ENCODE peak calls at places on chromosomes 1 and 21, in six cellular contexts. M, H, O, G, V and P are unnamed samples.

GRCh38 chr1:9539165-9539828 is at the start of gene SLC25A33:
- DNase-seq in V (peak; percentile 99), G (peak; percentile 97), H (peak; percentile 96), M (peak; percentile 97), O (peak; percentile 97), P (peak; percentile 99)

GRCh38 chr1:196143602-196144342 is 464.5 kb downstream of the KCNT2 start:
- DNase-seq in V (no peak), H (peak; percentile 40), M (no peak), O (no peak), G (no peak), P (no peak)

GRCh38 chr1:116958110-116958509 is 43.5 kb upstream of the CD101 start:
- DNase-seq in V (no peak), H (no peak), G (no peak), O (no peak), M (no peak), P (no peak)

GRCh38 chr21:44914176-44914874 is 6.4 kb downstream of the ITGB2 start:
- DNase-seq in V (no peak), H (no peak), G (no peak), O (no peak), M (no peak), P (no peak)

GRCh38 chr21:32096411-32096810 is 182.4 kb downstream of the MIS18A start:
- DNase-seq in G (no peak), O (no peak), M (peak; percentile 26), H (peak; percentile 68), V (peak; percentile 70), P (peak; percentile 32)

GRCh38 chr1:181131255-181131901 is 42.9 kb downstream of the IER5 start:
- DNase-seq in M (no peak), H (no peak), O (no peak), G (no peak), V (no peak), P (no peak)

GRCh38 chr1:4267381-4268261 is 367.5 kb upstream of the C1orf174 start:
- DNase-seq in H (no peak), O (no peak), M (no peak), V (no peak), G (no peak), P (no peak)

GRCh38 chr1:245124644-245125043 is 30.1 kb upstream of the KIF26B start:
- DNase-seq in V (no peak), M (no peak), H (no peak), G (no peak), O (no peak), P (no peak)

GRCh38 chr21:45850181-45850580 is 131.4 kb upstream of the COL6A1 start:
- DNase-seq in V (no peak), M (no peak), G (no peak), H (peak; percentile 7), O (no peak), P (no peak)

GRCh38 chr21:20207335-20207734 is 790.9 kb upstream of the NCAM2 start:
- DNase-seq in O (no peak), G (no peak), V (no peak), H (no peak), M (no peak), P (no peak)

GRCh38 chr1:22256213-22256512 is 113.3 kb upstream of the WNT4 start:
- DNase-seq in M (no peak), O (no peak), H (no peak), V (no peak), G (no peak), P (no peak)

GRCh38 chr1:198121058-198121829 is 35.6 kb upstream of the NEK7 start:
- DNase-seq in H (no peak), O (peak; percentile 92), M (no peak), G (peak; percentile 87), V (no peak), P (peak; percentile 52)

GRCh38 chr1:201213926-201214325 is 23.3 kb downstream of the IGFN1 start:
- DNase-seq in O (no peak), V (no peak), G (no peak), M (no peak), H (no peak), P (no peak)

GRCh38 chr1:176517484-176517883 is 54.5 kb downstream of the PAPPA2 start:
- DNase-seq in G (peak; percentile 63), O (no peak), M (no peak), H (no peak), V (no peak), P (peak; percentile 89)

GRCh38 chr21:31974454-31974985 is 101.7 kb downstream of the HUNK start:
- DNase-seq in O (no peak), H (peak; percentile 34), M (no peak), G (no peak), V (no peak), P (no peak)

GRCh38 chr21:36915014-36915700 is 51.3 kb downstream of the HLCS start:
- DNase-seq in G (no peak), H (no peak), M (no peak), V (no peak), O (no peak), P (no peak)

GRCh38 chr1:53068314-53069084 is 6.5 kb downstream of the PODN start:
- DNase-seq in O (no peak), H (no peak), M (no peak), G (no peak), V (no peak), P (peak; percentile 71)

DNA sequence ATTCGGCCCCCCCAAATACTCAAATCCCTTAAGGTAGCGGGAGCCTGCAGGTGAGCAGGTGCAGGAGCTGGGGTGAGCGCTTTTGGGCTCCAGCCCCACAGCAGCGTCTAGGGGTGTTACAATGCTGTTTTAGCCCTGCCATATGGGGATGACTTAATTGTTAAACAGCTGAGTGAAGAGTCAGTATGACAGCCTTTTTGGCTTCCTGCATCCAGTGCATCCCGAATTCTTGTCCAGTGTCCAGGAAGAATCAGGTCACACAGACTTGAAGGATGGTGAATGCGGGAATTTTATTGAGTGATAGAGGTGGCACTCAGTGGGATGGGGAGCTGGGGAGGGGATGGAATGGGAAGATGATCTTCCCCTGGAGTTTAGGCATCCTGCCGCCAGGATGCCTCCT is 30.4 kb upstream of the HHAT start:
- DNase-seq in H (no peak), O (no peak), V (no peak), G (no peak), M (no peak), P (no peak)
- H4K91ac ChIP-seq in H (no peak overlapping the region), O (no peak overlapping the region), V (no peak overlapping the region), G (no peak overlapping the region), M (no peak overlapping the region), P (peak overlapping the region; percentile 92)

GRCh38 chr1:240722788-240723187 is 110.8 kb upstream of the GREM2 start:
- DNase-seq in O (no peak), M (no peak), V (no peak), H (no peak), G (no peak), P (no peak)

GRCh38 chr1:240720891-240721450 is 109.0 kb upstream of the GREM2 start:
- DNase-seq in V (no peak), H (no peak), M (no peak), O (no peak), G (no peak), P (no peak)

GRCh38 chr1:240714893-240715292 is 102.9 kb upstream of the GREM2 start:
- DNase-seq in O (no peak), V (no peak), G (no peak), H (no peak), M (no peak), P (no peak)

GRCh38 chr1:240719953-240720700 is 108.2 kb upstream of the GREM2 start:
- DNase-seq in G (no peak), H (no peak), V (no peak), O (peak; percentile 24), M (no peak), P (no peak)
- H2BK5ac ChIP-seq in G (no peak overlapping the region), H (no peak overlapping the region), V (no peak overlapping the region), O (no peak overlapping the region), M (no peak overlapping the region), P (no peak overlapping the region)

DNA sequence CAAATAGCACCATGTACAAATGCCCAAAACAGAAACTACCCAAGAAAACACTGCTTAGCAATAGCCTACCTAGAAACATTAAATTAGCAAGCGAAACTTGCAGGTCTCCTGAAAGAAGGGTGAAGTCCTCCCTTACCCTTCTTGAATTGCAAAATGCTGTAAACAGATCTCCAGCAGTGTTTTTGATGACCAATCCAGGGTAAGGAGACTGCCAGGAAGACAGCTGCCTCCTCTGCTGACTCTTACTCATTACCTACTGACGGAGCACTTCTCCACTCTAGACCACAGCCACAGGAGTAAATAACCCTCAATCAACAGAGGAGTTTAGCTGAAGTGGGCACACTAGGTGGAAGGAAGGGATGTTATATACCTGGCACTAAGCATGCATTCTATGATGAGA is 32.2 kb upstream of the GADD45A start:
- DNase-seq in G (peak; percentile 80), H (no peak), V (no peak), O (peak; percentile 91), M (no peak), P (no peak)
- H4K91ac ChIP-seq in G (no peak overlapping the region), H (no peak overlapping the region), V (no peak overlapping the region), O (no peak overlapping the region), M (no peak overlapping the region), P (no peak overlapping the region)

GRCh38 chr1:150579955-150580642 is 689 bp upstream of the MCL1 start:
- DNase-seq in G (no peak), V (no peak), H (no peak), O (no peak), M (no peak), P (no peak)
- H2BK5ac ChIP-seq in G (peak overlapping the region; percentile 79), V (peak overlapping the region; percentile 22), H (no peak overlapping the region), O (peak overlapping the region; percentile 93), M (no peak overlapping the region), P (peak overlapping the region; percentile 88)

GRCh38 chr1:243732627-243733026 is 117.4 kb downstream of the AKT3 start:
- DNase-seq in H (no peak), G (no peak), M (no peak), O (no peak), V (no peak), P (no peak)
- H4K91ac ChIP-seq in H (no peak overlapping the region), G (no peak overlapping the region), M (no peak overlapping the region), O (no peak overlapping the region), V (no peak overlapping the region), P (no peak overlapping the region)

DNA sequence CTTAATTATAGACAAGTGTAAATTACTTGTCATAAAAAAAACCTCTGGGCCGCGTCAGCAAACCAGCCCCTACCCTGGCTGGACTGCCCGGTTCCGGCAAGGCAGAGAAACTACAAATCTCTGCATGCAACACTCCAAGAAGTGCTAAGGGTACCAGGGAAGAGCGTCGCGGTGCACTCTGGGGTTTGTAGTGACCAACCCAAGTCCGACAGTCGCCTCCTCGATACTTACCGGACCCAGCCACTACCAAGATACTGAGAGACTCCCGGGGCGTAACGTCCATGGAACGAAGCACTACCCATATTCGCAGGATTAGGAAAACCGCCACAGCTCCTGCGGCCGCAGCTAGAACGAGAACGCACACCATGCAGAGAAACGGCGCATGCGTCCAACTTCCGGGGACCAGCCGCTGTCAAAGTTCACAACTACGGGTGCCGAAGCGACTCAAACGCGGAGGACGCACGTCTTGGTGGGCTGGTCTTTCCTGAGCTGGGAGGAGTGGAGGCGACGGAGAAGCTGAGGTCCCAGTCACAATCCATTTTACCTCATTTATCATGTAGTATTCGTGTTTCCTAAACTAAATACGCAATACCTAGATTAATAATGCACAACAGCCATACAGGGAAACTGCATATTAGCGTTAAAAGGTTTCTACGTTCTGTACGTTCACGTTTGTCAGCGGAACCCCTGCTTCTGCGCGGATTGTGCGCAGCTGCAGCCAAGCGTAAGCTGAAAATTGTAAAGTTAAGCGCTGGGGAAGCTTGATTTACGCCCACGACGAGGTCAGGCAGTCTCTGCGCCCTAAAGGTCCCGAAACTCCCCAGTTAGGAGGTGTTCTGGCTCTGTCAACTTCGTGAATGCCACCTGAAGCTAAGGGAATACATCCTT is at the start of gene ALG14:
- DNase-seq in V (peak; percentile 90), M (peak; percentile 93), H (peak; percentile 94), G (peak; percentile 97), O (peak; percentile 96), P (peak; percentile 92)
- H2BK5ac ChIP-seq in V (peak within 1 kb of the TSS; percentile 92), M (no peak within 1 kb of the TSS), H (no peak within 1 kb of the TSS), G (peak within 1 kb of the TSS; percentile 96), O (peak within 1 kb of the TSS; percentile 98), P (peak within 1 kb of the TSS; percentile 94)